ENCODE peak calls at places on chromosomes 1 and 21, in five cellular contexts. P is uterus; R is fibroblast of lung; T is CD8-positive, alpha-beta memory T cell; H is ovary. V is an unnamed sample. For H3K4me1, the result is how much of the 10 kb centered on the place peaks cover.

GRCh38 chr1:30798389-30798951 is 40.9 kb upstream of the LAPTM5 start:
- DNase-seq in P (no peak), R (no peak), T (no peak), H (no peak), V (no peak)

GRCh38 chr1:220378571-220379302 is 106.5 kb upstream of the RAB3GAP2 start:
- DNase-seq in P (no peak), R (no peak), T (no peak), H (no peak), V (peak)

GRCh38 chr1:73887412-73887811 is 310.6 kb downstream of the LRRIQ3 start:
- DNase-seq in P (no peak), R (no peak), T (no peak), H (no peak), V (no peak)

GRCh38 chr1:236301958-236302335 is 20.2 kb upstream of the ERO1B start:
- DNase-seq in P (no peak), R (no peak), T (no peak), H (no peak), V (peak)

GRCh38 chr1:53083636-53084588 is 21.9 kb downstream of the PODN start:
- DNase-seq in P (no peak), R (no peak), T (no peak), H (no peak), V (no peak)

GRCh38 chr1:78047131-78047530 is 1.4 kb downstream of the GIPC2 start:
- DNase-seq in P (no peak), R (no peak), T (no peak), H (no peak), V (peak)

GRCh38 chr1:196302420-196302819 is 305.8 kb downstream of the KCNT2 start:
- DNase-seq in P (no peak), R (no peak), T (no peak), H (no peak), V (no peak)

GRCh38 chr1:53553734-53554509 is 94.7 kb downstream of the DMRTB1 start:
- DNase-seq in P (peak), R (no peak), T (no peak), H (no peak), V (no peak)

GRCh38 chr1:172870901-172871606 is 179.7 kb downstream of the TNFSF18 start:
- DNase-seq in P (no peak), R (no peak), T (no peak), H (no peak), V (peak)

GRCh38 chr1:36349839-36350238 is 26.4 kb upstream of the EVA1B start:
- DNase-seq in P (no peak), R (no peak), T (no peak), H (no peak), V (no peak)

GRCh38 chr1:50609508-50609907 is 186.3 kb upstream of the DMRTA2 start:
- DNase-seq in P (no peak), R (no peak), T (no peak), H (no peak), V (no peak)

GRCh38 chr21:17578162-17578561 is 34.5 kb downstream of the BTG3 start:
- DNase-seq in P (no peak), R (no peak), T (no peak), H (no peak), V (no peak)

GRCh38 chr1:179194068-179194537 is 35.4 kb downstream of the ABL2 start:
- DNase-seq in P (no peak), R (no peak), T (no peak), H (no peak), V (no peak)

GRCh38 chr1:32172621-32173245 is 6.7 kb upstream of the TXLNA start:
- DNase-seq in P (no peak), R (no peak), T (no peak), H (no peak), V (no peak)

GRCh38 chr1:84611796-84612195 is 37.6 kb upstream of the CTBS start:
- DNase-seq in P (no peak), R (peak), T (no peak), H (no peak), V (no peak)

GRCh38 chr1:54284781-54285563 is 85.0 kb downstream of the MRPL37 start:
- DNase-seq in P (no peak), R (no peak), T (no peak), H (no peak), V (no peak)

GRCh38 chr1:225461533-225462428 is 33.9 kb upstream of the LBR start:
- DNase-seq in P (no peak), R (no peak), T (no peak), H (peak), V (no peak)

GRCh38 chr1:162187676-162188075 is 118.2 kb downstream of the NOS1AP start:
- DNase-seq in P (no peak), R (peak), T (no peak), H (no peak), V (no peak)

GRCh38 chr1:115797491-115797890 is 29.0 kb upstream of the CASQ2 start:
- DNase-seq in P (no peak), R (no peak), T (no peak), H (no peak), V (no peak)

GRCh38 chr1:209391792-209392191 is 191.7 kb upstream of the CAMK1G start:
- DNase-seq in P (no peak), R (no peak), T (no peak), H (no peak), V (no peak)

GRCh38 chr1:115888976-115889375 is 48.0 kb upstream of the NHLH2 start:
- DNase-seq in P (no peak), R (no peak), T (no peak), H (no peak), V (peak)

GRCh38 chr1:150511985-150512660 is 3.4 kb upstream of the FALEC start:
- DNase-seq in P (no peak), R (no peak), T (no peak), H (no peak), V (no peak)

GRCh38 chr1:36884801-36885200 is 149.5 kb downstream of the GRIK3 start:
- DNase-seq in P (no peak), R (no peak), T (no peak), H (no peak), V (no peak)

GRCh38 chr1:6271001-6271400 is 10.1 kb upstream of the GPR153 start:
- DNase-seq in P (no peak), R (no peak), T (no peak), H (no peak), V (no peak)

GRCh38 chr1:203284411-203285208 is 20.7 kb upstream of the BTG2 start:
- DNase-seq in P (no peak), R (no peak), T (no peak), H (peak), V (peak)
- H3K4me1 ChIP-seq in P (under half), R (under half), T (under half), H (under half), V (under half)

GRCh38 chr1:229181419-229181818 is 89.5 kb upstream of the RAB4A start:
- DNase-seq in P (no peak), R (no peak), T (no peak), H (no peak), V (no peak)
- H3K4me3 ChIP-seq in P (no peak), R (no peak), T (no peak), H (no peak), V (no peak)

GRCh38 chr1:213296558-213296957 is 245.5 kb downstream of the RPS6KC1 start:
- DNase-seq in P (no peak), R (no peak), T (no peak), H (no peak), V (no peak)

GRCh38 chr1:213297021-213297420 is 246.0 kb downstream of the RPS6KC1 start:
- DNase-seq in P (no peak), R (no peak), T (no peak), H (no peak), V (no peak)

GRCh38 chr1:213300433-213300832 is 249.4 kb downstream of the RPS6KC1 start:
- DNase-seq in P (no peak), R (no peak), T (no peak), H (no peak), V (no peak)

GRCh38 chr1:213292653-213293052 is 241.6 kb downstream of the RPS6KC1 start:
- DNase-seq in P (no peak), R (no peak), T (no peak), H (no peak), V (no peak)

GRCh38 chr1:213295860-213296259 is 244.8 kb downstream of the RPS6KC1 start:
- DNase-seq in P (no peak), R (no peak), T (no peak), H (no peak), V (no peak)
- H3K27ac ChIP-seq in P (no peak), R (no peak), T (no peak), H (no peak), V (no peak)

DNA sequence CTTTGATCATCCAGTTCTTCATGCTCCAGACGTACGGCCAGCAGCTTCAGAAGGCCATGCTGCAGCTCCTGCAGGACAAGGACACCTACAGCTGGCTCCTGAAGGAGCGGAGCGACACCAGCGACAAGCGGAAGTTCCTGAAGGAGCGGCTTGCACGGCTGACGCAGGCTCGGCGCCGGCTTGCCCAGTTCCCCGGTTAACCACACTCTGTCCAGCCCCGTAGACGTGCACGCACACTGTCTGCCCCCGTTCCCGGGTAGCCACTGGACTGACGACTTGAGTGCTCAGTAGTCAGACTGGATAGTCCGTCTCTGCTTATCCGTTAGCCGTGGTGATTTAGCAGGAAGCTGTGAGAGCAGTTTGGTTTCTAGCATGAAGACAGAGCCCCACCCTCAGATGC is 32.5 kb downstream of the MX1 start:
- DNase-seq in P (no peak), R (no peak), T (no peak), H (no peak), V (no peak)
- H3K4me1 ChIP-seq in P (under half), R (under half), T (under half), H (under half), V (under half)

GRCh38 chr1:192546596-192547199 is 28.9 kb upstream of the RGS1 start:
- DNase-seq in P (no peak), R (peak), T (no peak), H (no peak), V (no peak)

GRCh38 chr1:192545781-192546521 is 29.6 kb upstream of the RGS1 start:
- DNase-seq in P (no peak), R (no peak), T (no peak), H (no peak), V (no peak)

GRCh38 chr1:192543445-192543844 is 32.1 kb upstream of the RGS1 start:
- DNase-seq in P (no peak), R (no peak), T (no peak), H (no peak), V (no peak)

GRCh38 chr1:192539450-192540132 is 36.0 kb upstream of the RGS1 start:
- DNase-seq in P (no peak), R (peak), T (no peak), H (no peak), V (no peak)

GRCh38 chr1:192544983-192545393 is 30.6 kb upstream of the RGS1 start:
- DNase-seq in P (no peak), R (peak), T (no peak), H (no peak), V (no peak)
- H3K4me3 ChIP-seq in P (no peak), R (no peak), T (no peak), H (no peak), V (no peak)

DNA sequence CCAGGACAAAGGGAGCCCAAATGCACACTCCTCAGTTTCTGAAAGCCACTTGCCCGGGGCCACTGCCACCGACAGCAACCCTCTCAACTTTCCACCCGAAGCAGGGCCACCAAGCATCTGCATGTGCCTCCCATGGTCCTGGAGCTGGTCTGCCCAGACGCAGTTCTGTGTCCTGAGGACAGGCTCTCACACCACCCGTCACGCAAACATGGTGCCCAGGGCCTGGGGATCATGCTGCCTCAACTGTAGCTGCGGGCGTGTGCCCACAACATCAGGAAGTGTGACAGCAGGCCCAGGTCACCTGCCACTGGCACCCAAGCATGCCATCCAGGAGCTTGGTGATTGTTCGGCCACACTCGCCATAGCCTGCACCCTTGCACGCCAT is 14.4 kb downstream of the GBP1 start:
- DNase-seq in P (no peak), R (no peak), T (no peak), H (no peak), V (no peak)
- H3K27ac ChIP-seq in P (no peak), R (no peak), T (no peak), H (no peak), V (no peak)

DNA sequence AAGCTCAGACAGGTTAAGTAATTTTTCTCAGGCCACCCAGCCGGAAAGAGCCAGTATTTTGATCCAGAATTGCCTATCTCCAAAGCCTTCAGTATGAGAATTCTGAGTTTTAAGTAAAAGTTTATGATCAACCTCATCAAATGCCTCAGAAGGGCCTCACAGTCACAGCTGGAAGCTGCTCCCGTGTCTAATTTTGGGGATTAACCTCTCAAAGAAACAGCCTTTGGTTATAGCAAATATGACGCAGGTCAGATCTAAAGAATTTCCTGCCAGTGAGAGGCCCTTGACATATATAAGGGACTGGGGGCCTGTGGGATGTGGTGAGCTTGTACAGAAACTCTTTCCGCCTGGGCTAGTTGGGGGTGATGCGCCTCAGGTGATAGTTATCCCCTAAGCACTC is 2.3 kb downstream of the EXTL1 start:
- DNase-seq in P (no peak), R (no peak), T (no peak), H (no peak), V (no peak)
- H3K4me1 ChIP-seq in P (under half), R (under half), T (under half), H (under half), V (under half)

V was measured in small intestine.